ENCODE peak calls at places on chromosomes 2 and 18, in ten cellular contexts. One of them, this sample, is unnamed.

GRCh38 chr2:1968222-1968987 is 224.1 kb upstream of the PXDN start:
- DNase-seq in IMR-90: no peak
- DNase-seq in SJSA1: no peak
- DNase-seq in kidney epithelial cell: no peak
- DNase-seq in adipocyte: no peak
- DNase-seq in left ventricle myocardium inferior: no peak
- DNase-seq in heart left ventricle: no peak
- DNase-seq in bronchial epithelial cell: no peak
- DNase-seq in DND-41: no peak
- DNase-seq in NT2/D1: no peak
- DNase-seq in this sample: no peak

GRCh38 chr2:113212245-113213060 is 38.7 kb downstream of the PSD4 start:
- DNase-seq in IMR-90: no peak
- DNase-seq in SJSA1: no peak
- DNase-seq in kidney epithelial cell: no peak
- DNase-seq in adipocyte: no peak
- DNase-seq in left ventricle myocardium inferior: peak; percentile 36
- DNase-seq in heart left ventricle: peak; percentile 38
- DNase-seq in bronchial epithelial cell: no peak
- DNase-seq in DND-41: no peak
- DNase-seq in NT2/D1: no peak
- DNase-seq in this sample: no peak

GRCh38 chr2:68465081-68465916 is 1.8 kb downstream of the FBXO48 start:
- DNase-seq in IMR-90: peak; percentile 33
- DNase-seq in SJSA1: no peak
- DNase-seq in kidney epithelial cell: no peak
- DNase-seq in adipocyte: no peak
- DNase-seq in left ventricle myocardium inferior: no peak
- DNase-seq in heart left ventricle: no peak
- DNase-seq in bronchial epithelial cell: peak; percentile 60
- DNase-seq in DND-41: no peak
- DNase-seq in NT2/D1: no peak
- DNase-seq in this sample: no peak

GRCh38 chr2:227853765-227854271 is 17.6 kb upstream of the DAW1 start:
- DNase-seq in IMR-90: peak; percentile 30
- DNase-seq in SJSA1: peak; percentile 21
- DNase-seq in kidney epithelial cell: peak; percentile 81
- DNase-seq in adipocyte: peak; percentile 34
- DNase-seq in left ventricle myocardium inferior: no peak
- DNase-seq in heart left ventricle: no peak
- DNase-seq in bronchial epithelial cell: peak; percentile 56
- DNase-seq in DND-41: no peak
- DNase-seq in NT2/D1: no peak
- DNase-seq in this sample: no peak

GRCh38 chr2:204000446-204000845 is 63.9 kb downstream of the ICOS start:
- DNase-seq in IMR-90: no peak
- DNase-seq in SJSA1: no peak
- DNase-seq in kidney epithelial cell: no peak
- DNase-seq in adipocyte: no peak
- DNase-seq in left ventricle myocardium inferior: no peak
- DNase-seq in heart left ventricle: no peak
- DNase-seq in bronchial epithelial cell: no peak
- DNase-seq in DND-41: no peak
- DNase-seq in NT2/D1: no peak
- DNase-seq in this sample: no peak

GRCh38 chr18:54247488-54248175 is 21.7 kb upstream of the POLI start:
- DNase-seq in IMR-90: no peak
- DNase-seq in SJSA1: no peak
- DNase-seq in kidney epithelial cell: no peak
- DNase-seq in adipocyte: no peak
- DNase-seq in left ventricle myocardium inferior: no peak
- DNase-seq in heart left ventricle: no peak
- DNase-seq in bronchial epithelial cell: peak; percentile 50
- DNase-seq in DND-41: no peak
- DNase-seq in NT2/D1: no peak
- DNase-seq in this sample: no peak

GRCh38 chr2:42922790-42923631 is 130.6 kb upstream of the HAAO start:
- DNase-seq in IMR-90: peak; percentile 81
- DNase-seq in SJSA1: peak; percentile 75
- DNase-seq in kidney epithelial cell: no peak
- DNase-seq in adipocyte: peak; percentile 97
- DNase-seq in left ventricle myocardium inferior: no peak
- DNase-seq in heart left ventricle: no peak
- DNase-seq in bronchial epithelial cell: peak; percentile 78
- DNase-seq in DND-41: no peak
- DNase-seq in NT2/D1: no peak
- DNase-seq in this sample: peak; percentile 91

GRCh38 chr18:74528913-74529312 is 5.4 kb upstream of the CNDP1 start:
- DNase-seq in IMR-90: no peak
- DNase-seq in SJSA1: no peak
- DNase-seq in kidney epithelial cell: no peak
- DNase-seq in adipocyte: no peak
- DNase-seq in left ventricle myocardium inferior: no peak
- DNase-seq in heart left ventricle: no peak
- DNase-seq in bronchial epithelial cell: no peak
- DNase-seq in DND-41: no peak
- DNase-seq in NT2/D1: no peak
- DNase-seq in this sample: no peak

GRCh38 chr18:28794459-28795245 is 617.7 kb upstream of the CDH2 start:
- DNase-seq in IMR-90: peak; percentile 55
- DNase-seq in SJSA1: peak; percentile 47
- DNase-seq in kidney epithelial cell: peak; percentile 12
- DNase-seq in adipocyte: peak; percentile 80
- DNase-seq in left ventricle myocardium inferior: no peak
- DNase-seq in heart left ventricle: no peak
- DNase-seq in bronchial epithelial cell: peak; percentile 98
- DNase-seq in DND-41: no peak
- DNase-seq in NT2/D1: no peak
- DNase-seq in this sample: peak; percentile 9

GRCh38 chr2:104088745-104089144 is 765.2 kb upstream of the POU3F3 start:
- DNase-seq in IMR-90: no peak
- DNase-seq in SJSA1: no peak
- DNase-seq in kidney epithelial cell: no peak
- DNase-seq in adipocyte: no peak
- DNase-seq in left ventricle myocardium inferior: no peak
- DNase-seq in heart left ventricle: no peak
- DNase-seq in bronchial epithelial cell: no peak
- DNase-seq in DND-41: no peak
- DNase-seq in NT2/D1: no peak
- DNase-seq in this sample: no peak

GRCh38 chr18:76545433-76546281 is 50.6 kb upstream of the ZNF516 start:
- DNase-seq in IMR-90: no peak
- DNase-seq in SJSA1: no peak
- DNase-seq in kidney epithelial cell: no peak
- DNase-seq in adipocyte: peak; percentile 45
- DNase-seq in left ventricle myocardium inferior: no peak
- DNase-seq in heart left ventricle: no peak
- DNase-seq in bronchial epithelial cell: peak; percentile 51
- DNase-seq in DND-41: no peak
- DNase-seq in NT2/D1: no peak
- DNase-seq in this sample: no peak

DNA sequence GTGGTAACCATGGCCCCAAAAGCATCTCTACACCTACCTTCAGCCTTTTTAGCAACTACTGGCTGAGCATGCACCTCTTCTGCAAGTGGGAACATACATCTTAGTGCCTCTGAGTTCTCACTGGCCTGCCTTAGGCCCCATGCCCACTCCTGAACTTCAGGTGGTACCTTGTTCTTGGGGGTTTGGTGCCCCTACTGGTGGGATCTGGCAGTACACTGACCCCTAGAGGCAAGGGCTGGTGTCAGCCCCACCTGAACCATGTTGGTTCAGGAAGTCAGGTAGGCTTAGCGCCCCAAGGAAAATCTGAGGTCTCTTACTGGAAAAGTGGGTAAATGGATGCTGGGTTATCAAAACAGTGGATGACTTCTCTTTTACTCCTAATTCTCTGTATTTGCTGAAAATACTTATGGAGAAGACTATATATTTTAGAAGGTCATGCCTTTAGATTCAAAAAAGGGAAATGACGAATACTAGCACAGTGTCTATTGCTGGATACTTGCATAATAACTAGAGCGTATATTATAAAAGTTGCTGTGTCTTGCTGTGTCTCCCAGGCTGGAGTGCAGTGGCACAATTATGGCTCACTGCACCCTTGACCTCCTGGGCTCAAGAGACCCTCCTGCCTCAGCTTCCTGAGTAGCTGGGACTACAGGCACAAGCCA is 84.6 kb downstream of the RAB31 start:
- DNase-seq in IMR-90: no peak
- DNase-seq in SJSA1: peak; percentile 21
- DNase-seq in kidney epithelial cell: no peak
- DNase-seq in adipocyte: no peak
- DNase-seq in left ventricle myocardium inferior: no peak
- DNase-seq in heart left ventricle: no peak
- DNase-seq in bronchial epithelial cell: no peak
- DNase-seq in DND-41: peak; percentile 46
- DNase-seq in NT2/D1: peak; percentile 27
- DNase-seq in this sample: no peak
- H3K36me3 ChIP-seq in IMR-90: no peaks in the 10 kb centered on the region
- H3K36me3 ChIP-seq in SJSA1: peaks cover 52% of the 10 kb centered on the region
- H3K36me3 ChIP-seq in kidney epithelial cell: no peaks in the 10 kb centered on the region
- H3K36me3 ChIP-seq in adipocyte: peaks cover 18% of the 10 kb centered on the region
- H3K36me3 ChIP-seq in left ventricle myocardium inferior: no peaks in the 10 kb centered on the region
- H3K36me3 ChIP-seq in heart left ventricle: no peaks in the 10 kb centered on the region
- H3K36me3 ChIP-seq in bronchial epithelial cell: peaks cover 3% of the 10 kb centered on the region
- H3K36me3 ChIP-seq in DND-41: no peaks in the 10 kb centered on the region
- H3K36me3 ChIP-seq in NT2/D1: peaks cover 10% of the 10 kb centered on the region
- H3K36me3 ChIP-seq in this sample: no peaks in the 10 kb centered on the region

DNA sequence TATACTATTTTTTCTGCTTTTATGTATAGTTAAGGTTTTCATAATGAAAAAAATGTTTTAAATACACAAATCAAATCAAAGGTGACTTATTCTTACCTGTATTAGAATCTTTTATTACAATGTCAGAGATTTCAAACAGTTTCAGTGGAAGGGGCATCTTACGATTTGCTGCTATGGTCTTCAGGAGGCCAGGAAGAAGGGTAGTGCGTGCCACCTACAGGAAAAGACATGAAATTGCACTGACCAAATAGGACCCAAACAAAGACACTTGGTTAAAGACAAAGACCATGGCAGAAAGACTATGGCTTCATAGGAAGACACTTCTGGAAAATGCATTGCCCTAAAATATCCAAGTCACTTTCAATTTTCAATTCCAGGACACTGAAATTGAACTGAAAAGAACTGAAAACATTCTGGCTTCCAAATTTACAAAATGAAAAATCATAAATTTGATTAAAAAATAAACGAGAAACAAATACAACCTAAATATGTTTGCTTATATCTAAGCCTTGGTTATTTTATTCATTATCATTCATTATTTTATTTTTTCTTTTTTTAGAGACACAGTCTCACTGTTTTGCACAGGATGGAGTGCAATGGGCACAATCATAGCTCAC is 42.1 kb downstream of the FARSB start:
- DNase-seq in IMR-90: peak; percentile 66
- DNase-seq in SJSA1: peak; percentile 30
- DNase-seq in kidney epithelial cell: peak; percentile 19
- DNase-seq in adipocyte: peak; percentile 80
- DNase-seq in left ventricle myocardium inferior: no peak
- DNase-seq in heart left ventricle: no peak
- DNase-seq in bronchial epithelial cell: peak; percentile 56
- DNase-seq in DND-41: no peak
- DNase-seq in NT2/D1: peak; percentile 46
- DNase-seq in this sample: no peak
- H3K36me3 ChIP-seq in IMR-90: peaks cover 11% of the 10 kb centered on the region
- H3K36me3 ChIP-seq in SJSA1: peaks cover 61% of the 10 kb centered on the region
- H3K36me3 ChIP-seq in kidney epithelial cell: no peaks in the 10 kb centered on the region
- H3K36me3 ChIP-seq in adipocyte: peaks cover 64% of the 10 kb centered on the region
- H3K36me3 ChIP-seq in left ventricle myocardium inferior: peaks cover 50% of the 10 kb centered on the region
- H3K36me3 ChIP-seq in heart left ventricle: peaks cover 61% of the 10 kb centered on the region
- H3K36me3 ChIP-seq in bronchial epithelial cell: peaks cover 3% of the 10 kb centered on the region
- H3K36me3 ChIP-seq in DND-41: peaks cover 83% of the 10 kb centered on the region
- H3K36me3 ChIP-seq in NT2/D1: peaks cover 78% of the 10 kb centered on the region
- H3K36me3 ChIP-seq in this sample: peaks cover 1% of the 10 kb centered on the region

GRCh38 chr18:23470620-23471387 is 17.7 kb downstream of the RIOK3 start:
- DNase-seq in IMR-90: no peak
- DNase-seq in SJSA1: no peak
- DNase-seq in kidney epithelial cell: no peak
- DNase-seq in adipocyte: no peak
- DNase-seq in left ventricle myocardium inferior: no peak
- DNase-seq in heart left ventricle: no peak
- DNase-seq in bronchial epithelial cell: no peak
- DNase-seq in DND-41: no peak
- DNase-seq in NT2/D1: no peak
- DNase-seq in this sample: no peak
- H3K36me3 ChIP-seq in IMR-90: peaks cover 59% of the 10 kb centered on the region
- H3K36me3 ChIP-seq in SJSA1: peaks cover 90% of the 10 kb centered on the region
- H3K36me3 ChIP-seq in kidney epithelial cell: no peaks in the 10 kb centered on the region
- H3K36me3 ChIP-seq in adipocyte: peaks cover 96% of the 10 kb centered on the region
- H3K36me3 ChIP-seq in left ventricle myocardium inferior: peaks cover 98% of the 10 kb centered on the region
- H3K36me3 ChIP-seq in heart left ventricle: peaks cover 98% of the 10 kb centered on the region
- H3K36me3 ChIP-seq in bronchial epithelial cell: peaks cover 29% of the 10 kb centered on the region
- H3K36me3 ChIP-seq in DND-41: peaks cover 80% of the 10 kb centered on the region
- H3K36me3 ChIP-seq in NT2/D1: peaks cover 78% of the 10 kb centered on the region
- H3K36me3 ChIP-seq in this sample: peaks cover 17% of the 10 kb centered on the region

DNA sequence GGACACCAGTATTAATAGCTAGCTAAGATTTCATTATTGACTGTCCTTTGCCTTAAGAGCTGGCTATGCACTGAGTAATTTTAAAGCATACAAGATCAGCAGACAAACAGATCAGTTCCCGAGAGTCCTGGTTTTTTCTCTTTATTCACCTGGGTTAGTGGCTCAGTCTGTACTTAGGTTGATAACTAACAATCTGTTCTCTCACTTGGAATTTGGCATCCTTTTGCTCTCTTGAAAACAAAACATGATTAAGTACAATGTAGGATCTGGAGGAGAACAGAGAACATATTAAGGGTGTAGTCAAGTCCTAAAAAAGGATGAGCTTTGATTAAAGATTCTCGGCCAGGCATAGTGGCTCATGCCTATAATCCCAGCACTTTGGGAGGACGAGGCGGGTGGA is 16.6 kb downstream of the ARPC2 start:
- DNase-seq in IMR-90: no peak
- DNase-seq in SJSA1: no peak
- DNase-seq in kidney epithelial cell: no peak
- DNase-seq in adipocyte: no peak
- DNase-seq in left ventricle myocardium inferior: no peak
- DNase-seq in heart left ventricle: no peak
- DNase-seq in bronchial epithelial cell: no peak
- DNase-seq in DND-41: no peak
- DNase-seq in NT2/D1: no peak
- DNase-seq in this sample: no peak
- H3K36me3 ChIP-seq in IMR-90: peaks cover 69% of the 10 kb centered on the region
- H3K36me3 ChIP-seq in SJSA1: peaks cover 93% of the 10 kb centered on the region
- H3K36me3 ChIP-seq in kidney epithelial cell: no peaks in the 10 kb centered on the region
- H3K36me3 ChIP-seq in adipocyte: peaks cover 96% of the 10 kb centered on the region
- H3K36me3 ChIP-seq in left ventricle myocardium inferior: peaks cover 100% of the 10 kb centered on the region
- H3K36me3 ChIP-seq in heart left ventricle: peaks cover 100% of the 10 kb centered on the region
- H3K36me3 ChIP-seq in bronchial epithelial cell: peaks cover 31% of the 10 kb centered on the region
- H3K36me3 ChIP-seq in DND-41: peaks cover 89% of the 10 kb centered on the region
- H3K36me3 ChIP-seq in NT2/D1: peaks cover 88% of the 10 kb centered on the region
- H3K36me3 ChIP-seq in this sample: peaks cover 25% of the 10 kb centered on the region

GRCh38 chr2:24568492-24568891 is 77.4 kb downstream of the NCOA1 start:
- DNase-seq in IMR-90: no peak
- DNase-seq in SJSA1: no peak
- DNase-seq in kidney epithelial cell: no peak
- DNase-seq in adipocyte: no peak
- DNase-seq in left ventricle myocardium inferior: no peak
- DNase-seq in heart left ventricle: no peak
- DNase-seq in bronchial epithelial cell: no peak
- DNase-seq in DND-41: no peak
- DNase-seq in NT2/D1: no peak
- DNase-seq in this sample: no peak
- H3K36me3 ChIP-seq in IMR-90: peaks cover 4% of the 10 kb centered on the region
- H3K36me3 ChIP-seq in SJSA1: no peaks in the 10 kb centered on the region
- H3K36me3 ChIP-seq in kidney epithelial cell: peaks cover 3% of the 10 kb centered on the region
- H3K36me3 ChIP-seq in adipocyte: peaks cover 10% of the 10 kb centered on the region
- H3K36me3 ChIP-seq in left ventricle myocardium inferior: peaks cover 28% of the 10 kb centered on the region
- H3K36me3 ChIP-seq in heart left ventricle: peaks cover 31% of the 10 kb centered on the region
- H3K36me3 ChIP-seq in bronchial epithelial cell: peaks cover 2% of the 10 kb centered on the region
- H3K36me3 ChIP-seq in DND-41: peaks cover 26% of the 10 kb centered on the region
- H3K36me3 ChIP-seq in NT2/D1: no peaks in the 10 kb centered on the region
- H3K36me3 ChIP-seq in this sample: peaks cover 3% of the 10 kb centered on the region

This sample was measured in BJ.